ENCODE peak calls at places on chromosome 18, in four cellular contexts. U, P, J and C are unnamed samples.
A peak's percentile ranks its signal among the peaks of the same experiment; 100 is the strongest.

GRCh38 chr18:13217466-13217961 is 1.0 kb upstream of the LDLRAD4 start:
- DNase-seq in P (peak; percentile 59), J (peak; percentile 40), U (peak; percentile 79), C (peak; percentile 51)

GRCh38 chr18:45412577-45412976 is 202.7 kb upstream of the SLC14A2 start:
- DNase-seq in J (no peak), U (no peak), P (no peak), C (no peak)

GRCh38 chr18:59200787-59201186 is 19.2 kb upstream of the GRP start:
- DNase-seq in P (no peak), J (no peak), U (no peak), C (no peak)

GRCh38 chr18:27652480-27653121 is 467.5 kb upstream of the CHST9 start:
- DNase-seq in P (no peak), J (no peak), U (no peak), C (no peak)

GRCh38 chr18:64311859-64312258 is 163.0 kb upstream of the LINC00305 start:
- DNase-seq in U (no peak), P (no peak), J (no peak), C (no peak)

GRCh38 chr18:35611518-35611917 is 30.0 kb downstream of the GALNT1 start:
- DNase-seq in J (no peak), P (no peak), U (no peak), C (no peak)

GRCh38 chr18:49071365-49071764 is 120.6 kb upstream of the SMAD7 start:
- DNase-seq in P (no peak), U (no peak), J (no peak), C (no peak)

GRCh38 chr18:7169601-7170000 is 52.0 kb upstream of the LAMA1 start:
- DNase-seq in U (no peak), P (no peak), J (no peak), C (no peak)

GRCh38 chr18:51153659-51154371 is 43.7 kb downstream of the MEX3C start:
- DNase-seq in J (peak; percentile 24), P (peak; percentile 57), U (no peak), C (peak; percentile 49)

GRCh38 chr18:44876749-44877148 is 196.1 kb downstream of the SETBP1 start:
- DNase-seq in U (no peak), P (no peak), J (no peak), C (no peak)